ENCODE peak calls at places on chromosome 7, in five cellular contexts. N, H, C, U and R are unnamed samples.
A peak's percentile ranks its signal among the peaks of the same experiment; 100 is the strongest.

GRCh38 chr7:33979807-33980355 is 74.5 kb downstream of the BMPER start:
- DNase-seq in N (no peak), H (no peak), C (peak; percentile 5), U (peak; percentile 66), R (no peak)

GRCh38 chr7:100752994-100753393 is 19.6 kb downstream of the ZAN start:
- DNase-seq in N (no peak), H (no peak), C (no peak), U (no peak), R (no peak)

GRCh38 chr7:41695661-41696322 is 7.1 kb downstream of the INHBA start:
- DNase-seq in N (no peak), H (no peak), C (no peak), U (peak; percentile 12), R (no peak)

GRCh38 chr7:30727061-30727945 is 24.6 kb upstream of the INMT start:
- DNase-seq in N (no peak), H (no peak), C (no peak), U (no peak), R (no peak)

GRCh38 chr7:85595639-85596268 is 408.9 kb upstream of the SEMA3D start:
- DNase-seq in N (no peak), H (no peak), C (no peak), U (no peak), R (no peak)

GRCh38 chr7:43737467-43738127 is 8.3 kb upstream of the COA1 start:
- DNase-seq in N (no peak), H (no peak), C (no peak), U (no peak), R (no peak)

GRCh38 chr7:84701524-84702306 is 485.1 kb downstream of the SEMA3D start:
- DNase-seq in N (peak; percentile 28), H (no peak), C (peak; percentile 12), U (peak; percentile 53), R (no peak)

GRCh38 chr7:44148961-44149550 is 7.9 kb upstream of the MYL7 start:
- DNase-seq in N (no peak), H (no peak), C (no peak), U (no peak), R (no peak)

GRCh38 chr7:86778271-86778670 is 134.6 kb downstream of the GRM3 start:
- DNase-seq in N (no peak), H (no peak), C (no peak), U (no peak), R (no peak)

GRCh38 chr7:103499976-103500375 is 54.0 kb upstream of the SLC26A5 start:
- DNase-seq in N (no peak), H (no peak), C (no peak), U (no peak), R (no peak)

GRCh38 chr7:24967696-24968095 is 12.3 kb downstream of the OSBPL3 start:
- DNase-seq in N (no peak), H (no peak), C (no peak), U (no peak), R (no peak)

GRCh38 chr7:87447251-87447650 is 28.2 kb downstream of the ABCB4 start:
- DNase-seq in N (no peak), H (no peak), C (no peak), U (no peak), R (no peak)

GRCh38 chr7:47080816-47081215 is 501.1 kb downstream of the TNS3 start:
- DNase-seq in N (no peak), H (no peak), C (no peak), U (no peak), R (no peak)

DNA sequence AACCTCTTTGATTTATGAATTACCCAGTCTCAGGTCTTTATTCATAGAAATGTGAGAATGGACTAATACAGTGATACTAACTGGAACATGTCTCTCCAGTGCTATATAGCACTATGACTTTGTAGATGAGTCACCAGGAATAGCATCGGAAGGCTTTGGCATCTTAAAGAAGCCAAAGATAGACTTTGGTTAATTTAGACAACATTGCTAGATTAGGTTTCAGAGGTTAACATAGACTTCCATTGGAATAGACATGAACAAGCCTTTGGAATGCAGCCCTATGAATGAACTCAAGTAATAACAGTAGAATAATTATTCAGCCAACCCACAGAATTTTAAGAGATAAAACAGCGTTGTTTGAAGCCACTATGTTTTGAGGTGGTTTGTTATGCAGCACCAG is 169.2 kb downstream of the HGF start:
- DNase-seq in N (no peak), H (no peak), C (no peak), U (no peak), R (no peak)
- TF ChIP-seq KDM1A in N (no peak), H (no peak), C (no peak), U (no peak), R (no peak)

GRCh38 chr7:35797311-35797710 is 3.5 kb upstream of the SEPTIN7 start:
- DNase-seq in N (no peak), H (no peak), C (no peak), U (no peak), R (no peak)

GRCh38 chr7:35793225-35793579 is 7.7 kb upstream of the SEPTIN7 start:
- DNase-seq in N (no peak), H (no peak), C (no peak), U (no peak), R (no peak)

GRCh38 chr7:35787925-35788324 is 12.9 kb upstream of the SEPTIN7 start:
- DNase-seq in N (no peak), H (no peak), C (no peak), U (no peak), R (no peak)

DNA sequence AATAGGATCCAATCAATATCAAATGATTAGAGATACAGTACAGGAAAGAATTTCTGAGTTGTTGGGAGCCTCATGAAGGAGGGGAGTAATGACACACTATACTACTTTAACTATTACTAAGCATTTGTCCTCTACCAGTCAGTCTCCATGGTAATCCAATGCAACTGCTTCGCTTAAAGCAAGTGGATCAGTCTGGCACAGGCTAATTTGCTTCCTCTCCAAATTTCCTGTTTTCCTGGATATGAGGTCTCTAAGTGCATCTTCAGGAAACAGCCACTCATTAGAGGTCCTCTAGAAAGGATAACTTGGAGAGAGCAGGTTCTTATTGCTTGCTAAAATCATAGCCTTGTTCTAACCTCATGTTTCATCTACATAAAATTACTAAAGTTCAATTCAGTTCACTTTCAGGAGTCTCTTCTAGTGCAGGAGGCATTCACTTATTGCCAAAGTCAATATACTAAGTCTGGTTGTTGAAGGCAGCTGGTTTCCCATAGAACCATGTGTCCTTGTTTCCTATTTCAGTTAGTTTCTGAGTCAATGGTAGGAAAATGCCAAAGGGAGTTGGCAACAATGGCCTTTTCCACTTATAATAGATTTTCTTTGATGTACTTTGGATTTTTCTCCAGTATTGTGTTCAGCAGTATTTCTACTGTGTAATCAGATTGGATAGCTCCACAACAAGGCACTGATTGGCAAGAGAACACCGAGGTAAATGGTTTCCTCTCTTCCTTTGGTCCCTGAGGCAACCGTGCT is 8.2 kb upstream of the SEPTIN7 start:
- DNase-seq in N (no peak), H (no peak), C (no peak), U (no peak), R (no peak)
- TF ChIP-seq KDM1A in N (no peak), H (no peak), C (no peak), U (no peak), R (no peak)

GRCh38 chr7:8200717-8201116 is 61.2 kb downstream of the ICA1 start:
- DNase-seq in N (no peak), H (no peak), C (no peak), U (no peak), R (no peak)

GRCh38 chr7:8204674-8205377 is 57.1 kb downstream of the ICA1 start:
- DNase-seq in N (no peak), H (no peak), C (no peak), U (no peak), R (no peak)

GRCh38 chr7:8197994-8198698 is 63.8 kb downstream of the ICA1 start:
- DNase-seq in N (no peak), H (no peak), C (no peak), U (no peak), R (no peak)

GRCh38 chr7:8205572-8205971 is 56.4 kb downstream of the ICA1 start:
- DNase-seq in N (no peak), H (no peak), C (no peak), U (no peak), R (no peak)

GRCh38 chr7:8201846-8202441 is 60.0 kb downstream of the ICA1 start:
- DNase-seq in N (peak; percentile 77), H (no peak), C (no peak), U (no peak), R (no peak)
- TF ChIP-seq KDM1A in N (no peak), H (no peak), C (no peak), U (no peak), R (no peak)

GRCh38 chr7:93293222-93293621 is 61.1 kb downstream of the VPS50 start:
- DNase-seq in N (no peak), H (no peak), C (no peak), U (no peak), R (no peak)
- TF ChIP-seq KDM1A in N (no peak), H (no peak), C (no peak), U (no peak), R (no peak)

DNA sequence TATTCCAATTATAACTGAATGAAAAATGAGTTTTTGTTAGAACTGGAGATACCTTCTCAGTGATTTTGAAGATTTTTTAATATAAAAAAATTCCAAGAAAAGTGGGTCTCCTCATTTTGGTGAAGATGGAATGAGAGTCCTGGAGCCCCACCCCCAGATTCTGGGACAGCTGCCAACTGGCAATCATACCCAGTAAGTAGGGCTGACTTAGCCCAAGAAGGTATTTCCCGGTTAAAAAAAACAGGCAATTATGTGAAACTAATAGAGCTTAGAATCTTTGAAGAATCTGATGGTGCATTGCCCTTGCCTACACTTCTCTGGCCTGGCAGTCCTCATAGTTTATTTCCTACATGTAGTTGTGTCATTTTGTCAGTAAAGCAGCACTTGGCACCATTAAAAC is 52.8 kb upstream of the VWDE start:
- DNase-seq in N (no peak), H (no peak), C (no peak), U (no peak), R (no peak)
- TF ChIP-seq KDM1A in N (no peak), H (no peak), C (no peak), U (no peak), R (no peak)

GRCh38 chr7:23810099-23810498 is 100.1 kb downstream of the STK31 start:
- DNase-seq in N (no peak), H (no peak), C (no peak), U (no peak), R (no peak)

GRCh38 chr7:23808421-23808820 is 98.4 kb downstream of the STK31 start:
- DNase-seq in N (no peak), H (no peak), C (no peak), U (no peak), R (no peak)

DNA sequence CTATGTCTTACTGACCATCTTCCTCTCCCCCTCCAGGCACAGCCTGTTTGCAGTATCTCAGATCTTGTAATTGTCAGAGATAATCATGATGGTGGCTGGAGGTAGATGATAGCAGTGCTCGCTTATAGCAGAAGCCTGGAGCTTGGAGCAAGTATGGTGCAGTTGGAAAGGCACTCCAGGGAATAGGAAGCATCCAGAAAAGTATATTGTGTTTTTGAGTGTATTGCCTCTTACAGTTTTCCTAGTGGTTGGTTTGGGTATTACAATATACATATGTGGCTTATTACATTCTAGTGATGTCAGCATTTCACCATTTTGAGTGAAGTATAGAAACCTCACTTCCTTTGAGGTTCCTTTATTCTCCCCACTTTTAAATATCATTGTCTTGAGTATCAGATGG is 101.5 kb downstream of the STK31 start:
- DNase-seq in N (peak; percentile 25), H (no peak), C (peak; percentile 10), U (no peak), R (no peak)
- TF ChIP-seq KDM1A in N (no peak), H (no peak), C (no peak), U (no peak), R (no peak)

DNA sequence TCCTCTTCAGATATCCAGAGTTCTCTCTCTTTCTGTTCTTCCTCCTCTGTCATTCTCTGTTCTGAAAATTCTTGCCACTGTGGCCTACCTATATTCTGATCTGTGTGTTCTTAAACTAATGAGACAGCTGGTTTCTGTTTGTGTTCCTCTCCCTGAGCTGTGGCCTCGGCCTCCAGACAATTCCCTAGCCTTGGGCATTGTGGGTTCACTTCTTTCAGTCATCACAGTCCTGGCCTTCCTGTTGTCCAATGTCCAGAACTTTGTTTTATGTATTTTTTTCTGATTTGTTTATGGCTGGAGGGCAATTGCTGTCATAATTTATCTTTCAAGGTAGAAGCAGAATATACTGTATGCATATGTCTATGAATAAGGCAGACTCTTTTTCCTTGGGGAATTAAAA is 173.2 kb upstream of the MTPN start:
- DNase-seq in N (no peak), H (no peak), C (no peak), U (no peak), R (no peak)
- TF ChIP-seq KDM1A in N (no peak), H (no peak), C (no peak), U (no peak), R (no peak)